ENCODE peak calls at places on chromosomes 12 and 14, in nine cellular contexts. P is ovary, G is brain microvascular endothelial cell, F is AG10803, Y is GM20000, A is hippocampal formation, S is mammary epithelial cell, I is NCI-H748 treated with DMSO at 0.1 percent for 48 hours, K is bronchial epithelial cell. C is an unnamed sample.

GRCh38 chr14:101665478-101666078 is 95.9 kb upstream of the PPP2R5C start:
- DNase-seq in P (peak; percentile 45), G (peak; percentile 6), F (peak; percentile 26), Y (peak; percentile 28), A (peak; percentile 1), S (peak; percentile 52), I (peak; percentile 41), K (peak; percentile 71), C (no peak)

GRCh38 chr12:21939435-21939834 is 1.8 kb downstream of the ABCC9 start:
- DNase-seq in P (no peak), G (no peak), F (no peak), Y (no peak), A (no peak), S (no peak), I (no peak), K (no peak), C (no peak)

GRCh38 chr14:57502581-57503254 is 9.1 kb upstream of the CCDC198 start:
- DNase-seq in P (no peak), G (no peak), F (no peak), Y (no peak), A (no peak), S (no peak), I (no peak), K (no peak), C (no peak)

GRCh38 chr14:91279354-91279753 is 34.9 kb upstream of the GPR68 start:
- DNase-seq in P (no peak), G (no peak), F (no peak), Y (no peak), A (no peak), S (no peak), I (no peak), K (no peak), C (no peak)

GRCh38 chr14:93301821-93302447 is 30.9 kb downstream of the BTBD7 start:
- DNase-seq in P (no peak), G (peak; percentile 32), F (peak; percentile 31), Y (no peak), A (no peak), S (peak; percentile 52), I (no peak), K (no peak), C (no peak)

GRCh38 chr14:92513966-92514843 is 624 bp downstream of the RIN3 start:
- DNase-seq in P (peak; percentile 31), G (no peak), F (peak; percentile 34), Y (peak; percentile 61), A (no peak), S (no peak), I (no peak), K (no peak), C (peak; percentile 74)

GRCh38 chr14:74671789-74672188 is 41.1 kb downstream of the AREL1 start:
- DNase-seq in P (no peak), G (peak; percentile 65), F (peak; percentile 79), Y (no peak), A (no peak), S (peak; percentile 73), I (no peak), K (peak; percentile 66), C (no peak)

GRCh38 chr12:55717397-55718007 is 1.7 kb downstream of the BLOC1S1 start:
- DNase-seq in P (no peak), G (peak; percentile 74), F (no peak), Y (no peak), A (no peak), S (peak; percentile 65), I (no peak), K (peak; percentile 76), C (no peak)

GRCh38 chr12:118183711-118184110 is 47.8 kb downstream of the PEBP1 start:
- DNase-seq in P (no peak), G (no peak), F (peak; percentile 16), Y (no peak), A (no peak), S (no peak), I (no peak), K (peak; percentile 46), C (no peak)

GRCh38 chr12:120225852-120226640 is 25.1 kb upstream of the RPLP0 start:
- DNase-seq in P (no peak), G (no peak), F (no peak), Y (peak; percentile 84), A (no peak), S (no peak), I (no peak), K (peak; percentile 44), C (peak; percentile 68)

GRCh38 chr12:75161495-75161894 is 48.1 kb downstream of the KCNC2 start:
- DNase-seq in P (no peak), G (no peak), F (no peak), Y (no peak), A (no peak), S (no peak), I (no peak), K (no peak), C (no peak)

C was measured in sigmoid colon.